ENCODE peak calls at places on chromosomes 11 and 22, in ten cellular contexts. One of them, this sample, is unnamed.

GRCh38 chr22:49095366-49095765 is 732.3 kb downstream of the BRD1 start:
- DNase-seq in T-helper 2 cell: no peak
- DNase-seq in IMR-90: no peak
- DNase-seq in AG09309: no peak
- DNase-seq in posterior vena cava: peak; percentile 59
- DNase-seq in activated CD4-positive, alpha-beta T cell treated with anti-CD3 and anti-CD28 coated beads for 24 hours: no peak
- DNase-seq in transverse colon: no peak
- DNase-seq in iris pigment epithelial cell: no peak
- DNase-seq in stimulated activated CD8-positive, alpha-beta memory T cell treated with anti-CD3 and anti-CD28 coated beads, Interleukin-7, amount 100 ng/mL, for 48 hours: no peak
- DNase-seq in stimulated activated CD4-positive, alpha-beta T cell treated with anti-CD3 and anti-CD28 coated beads, Interleukin-12 subunit alpha, Interleukin-12 subunit beta, amount 100 ng/mL, for 4 hours: no peak
- DNase-seq in this sample: no peak

GRCh38 chr11:111427471-111427912 is 48.4 kb upstream of the POU2AF1 start:
- DNase-seq in T-helper 2 cell: no peak
- DNase-seq in IMR-90: no peak
- DNase-seq in AG09309: no peak
- DNase-seq in posterior vena cava: no peak
- DNase-seq in activated CD4-positive, alpha-beta T cell treated with anti-CD3 and anti-CD28 coated beads for 24 hours: no peak
- DNase-seq in transverse colon: no peak
- DNase-seq in iris pigment epithelial cell: peak; percentile 31
- DNase-seq in stimulated activated CD8-positive, alpha-beta memory T cell treated with anti-CD3 and anti-CD28 coated beads, Interleukin-7, amount 100 ng/mL, for 48 hours: no peak
- DNase-seq in stimulated activated CD4-positive, alpha-beta T cell treated with anti-CD3 and anti-CD28 coated beads, Interleukin-12 subunit alpha, Interleukin-12 subunit beta, amount 100 ng/mL, for 4 hours: no peak
- DNase-seq in this sample: no peak

GRCh38 chr22:46067159-46068111 is 82.9 kb upstream of the PPARA start:
- DNase-seq in T-helper 2 cell: no peak
- DNase-seq in IMR-90: no peak
- DNase-seq in AG09309: no peak
- DNase-seq in posterior vena cava: peak; percentile 46
- DNase-seq in activated CD4-positive, alpha-beta T cell treated with anti-CD3 and anti-CD28 coated beads for 24 hours: no peak
- DNase-seq in transverse colon: peak; percentile 9
- DNase-seq in iris pigment epithelial cell: no peak
- DNase-seq in stimulated activated CD8-positive, alpha-beta memory T cell treated with anti-CD3 and anti-CD28 coated beads, Interleukin-7, amount 100 ng/mL, for 48 hours: no peak
- DNase-seq in stimulated activated CD4-positive, alpha-beta T cell treated with anti-CD3 and anti-CD28 coated beads, Interleukin-12 subunit alpha, Interleukin-12 subunit beta, amount 100 ng/mL, for 4 hours: no peak
- DNase-seq in this sample: no peak

GRCh38 chr11:48095779-48096470 is 115.6 kb downstream of the PTPRJ start:
- DNase-seq in T-helper 2 cell: no peak
- DNase-seq in IMR-90: no peak
- DNase-seq in AG09309: no peak
- DNase-seq in posterior vena cava: no peak
- DNase-seq in activated CD4-positive, alpha-beta T cell treated with anti-CD3 and anti-CD28 coated beads for 24 hours: no peak
- DNase-seq in transverse colon: no peak
- DNase-seq in iris pigment epithelial cell: peak; percentile 48
- DNase-seq in stimulated activated CD8-positive, alpha-beta memory T cell treated with anti-CD3 and anti-CD28 coated beads, Interleukin-7, amount 100 ng/mL, for 48 hours: no peak
- DNase-seq in stimulated activated CD4-positive, alpha-beta T cell treated with anti-CD3 and anti-CD28 coated beads, Interleukin-12 subunit alpha, Interleukin-12 subunit beta, amount 100 ng/mL, for 4 hours: no peak
- DNase-seq in this sample: no peak

GRCh38 chr11:121722431-121723256 is 269.9 kb upstream of the SORL1-AS1 start:
- DNase-seq in T-helper 2 cell: no peak
- DNase-seq in IMR-90: peak; percentile 89
- DNase-seq in AG09309: peak; percentile 32
- DNase-seq in posterior vena cava: peak; percentile 94
- DNase-seq in activated CD4-positive, alpha-beta T cell treated with anti-CD3 and anti-CD28 coated beads for 24 hours: no peak
- DNase-seq in transverse colon: peak; percentile 47
- DNase-seq in iris pigment epithelial cell: peak; percentile 87
- DNase-seq in stimulated activated CD8-positive, alpha-beta memory T cell treated with anti-CD3 and anti-CD28 coated beads, Interleukin-7, amount 100 ng/mL, for 48 hours: no peak
- DNase-seq in stimulated activated CD4-positive, alpha-beta T cell treated with anti-CD3 and anti-CD28 coated beads, Interleukin-12 subunit alpha, Interleukin-12 subunit beta, amount 100 ng/mL, for 4 hours: no peak
- DNase-seq in this sample: peak; percentile 91

GRCh38 chr11:10261821-10262220 is 32.2 kb downstream of the SBF2 start:
- DNase-seq in T-helper 2 cell: no peak
- DNase-seq in IMR-90: peak; percentile 61
- DNase-seq in AG09309: no peak
- DNase-seq in posterior vena cava: no peak
- DNase-seq in activated CD4-positive, alpha-beta T cell treated with anti-CD3 and anti-CD28 coated beads for 24 hours: no peak
- DNase-seq in transverse colon: no peak
- DNase-seq in iris pigment epithelial cell: peak; percentile 31
- DNase-seq in stimulated activated CD8-positive, alpha-beta memory T cell treated with anti-CD3 and anti-CD28 coated beads, Interleukin-7, amount 100 ng/mL, for 48 hours: no peak
- DNase-seq in stimulated activated CD4-positive, alpha-beta T cell treated with anti-CD3 and anti-CD28 coated beads, Interleukin-12 subunit alpha, Interleukin-12 subunit beta, amount 100 ng/mL, for 4 hours: no peak
- DNase-seq in this sample: no peak

GRCh38 chr22:22099194-22099486 is 116.6 kb upstream of the TOP3B start:
- DNase-seq in T-helper 2 cell: no peak
- DNase-seq in IMR-90: no peak
- DNase-seq in AG09309: no peak
- DNase-seq in posterior vena cava: no peak
- DNase-seq in activated CD4-positive, alpha-beta T cell treated with anti-CD3 and anti-CD28 coated beads for 24 hours: no peak
- DNase-seq in transverse colon: no peak
- DNase-seq in iris pigment epithelial cell: no peak
- DNase-seq in stimulated activated CD8-positive, alpha-beta memory T cell treated with anti-CD3 and anti-CD28 coated beads, Interleukin-7, amount 100 ng/mL, for 48 hours: no peak
- DNase-seq in stimulated activated CD4-positive, alpha-beta T cell treated with anti-CD3 and anti-CD28 coated beads, Interleukin-12 subunit alpha, Interleukin-12 subunit beta, amount 100 ng/mL, for 4 hours: no peak
- DNase-seq in this sample: no peak

GRCh38 chr11:46338988-46339666 is 8.1 kb upstream of the DGKZ start:
- DNase-seq in T-helper 2 cell: no peak
- DNase-seq in IMR-90: no peak
- DNase-seq in AG09309: no peak
- DNase-seq in posterior vena cava: no peak
- DNase-seq in activated CD4-positive, alpha-beta T cell treated with anti-CD3 and anti-CD28 coated beads for 24 hours: no peak
- DNase-seq in transverse colon: no peak
- DNase-seq in iris pigment epithelial cell: no peak
- DNase-seq in stimulated activated CD8-positive, alpha-beta memory T cell treated with anti-CD3 and anti-CD28 coated beads, Interleukin-7, amount 100 ng/mL, for 48 hours: no peak
- DNase-seq in stimulated activated CD4-positive, alpha-beta T cell treated with anti-CD3 and anti-CD28 coated beads, Interleukin-12 subunit alpha, Interleukin-12 subunit beta, amount 100 ng/mL, for 4 hours: no peak
- DNase-seq in this sample: no peak

GRCh38 chr22:26744892-26745808 is 87.8 kb downstream of the MIAT start:
- DNase-seq in T-helper 2 cell: no peak
- DNase-seq in IMR-90: no peak
- DNase-seq in AG09309: no peak
- DNase-seq in posterior vena cava: no peak
- DNase-seq in activated CD4-positive, alpha-beta T cell treated with anti-CD3 and anti-CD28 coated beads for 24 hours: no peak
- DNase-seq in transverse colon: peak; percentile 20
- DNase-seq in iris pigment epithelial cell: no peak
- DNase-seq in stimulated activated CD8-positive, alpha-beta memory T cell treated with anti-CD3 and anti-CD28 coated beads, Interleukin-7, amount 100 ng/mL, for 48 hours: no peak
- DNase-seq in stimulated activated CD4-positive, alpha-beta T cell treated with anti-CD3 and anti-CD28 coated beads, Interleukin-12 subunit alpha, Interleukin-12 subunit beta, amount 100 ng/mL, for 4 hours: no peak
- DNase-seq in this sample: no peak

GRCh38 chr11:59776210-59777066 is 21.3 kb downstream of the STX3 start:
- DNase-seq in T-helper 2 cell: peak; percentile 11
- DNase-seq in IMR-90: peak; percentile 78
- DNase-seq in AG09309: no peak
- DNase-seq in posterior vena cava: no peak
- DNase-seq in activated CD4-positive, alpha-beta T cell treated with anti-CD3 and anti-CD28 coated beads for 24 hours: no peak
- DNase-seq in transverse colon: no peak
- DNase-seq in iris pigment epithelial cell: peak; percentile 89
- DNase-seq in stimulated activated CD8-positive, alpha-beta memory T cell treated with anti-CD3 and anti-CD28 coated beads, Interleukin-7, amount 100 ng/mL, for 48 hours: no peak
- DNase-seq in stimulated activated CD4-positive, alpha-beta T cell treated with anti-CD3 and anti-CD28 coated beads, Interleukin-12 subunit alpha, Interleukin-12 subunit beta, amount 100 ng/mL, for 4 hours: no peak
- DNase-seq in this sample: peak; percentile 80

GRCh38 chr11:15936011-15936410 is 420.3 kb downstream of the SOX6 start:
- DNase-seq in T-helper 2 cell: no peak
- DNase-seq in IMR-90: no peak
- DNase-seq in AG09309: no peak
- DNase-seq in posterior vena cava: no peak
- DNase-seq in activated CD4-positive, alpha-beta T cell treated with anti-CD3 and anti-CD28 coated beads for 24 hours: no peak
- DNase-seq in transverse colon: no peak
- DNase-seq in iris pigment epithelial cell: no peak
- DNase-seq in stimulated activated CD8-positive, alpha-beta memory T cell treated with anti-CD3 and anti-CD28 coated beads, Interleukin-7, amount 100 ng/mL, for 48 hours: no peak
- DNase-seq in stimulated activated CD4-positive, alpha-beta T cell treated with anti-CD3 and anti-CD28 coated beads, Interleukin-12 subunit alpha, Interleukin-12 subunit beta, amount 100 ng/mL, for 4 hours: no peak
- DNase-seq in this sample: no peak

This sample was measured in mucosa of gallbladder.